ENCODE peak calls at places on chromosomes 16 and 17, in four cellular contexts. J, E, S and W are unnamed samples.

GRCh38 chr16:89721644-89722391 is 481 bp downstream of the ZNF276 start:
- DNase-seq in E (peak), J (peak), S (peak), W (peak)

GRCh38 chr16:3020247-3020603 is at the start of gene TNFRSF12A:
- DNase-seq in S (peak), J (peak), E (peak), W (peak)

GRCh38 chr17:17751489-17751995 is 70.3 kb downstream of the RAI1 start:
- DNase-seq in J (no peak), E (no peak), S (no peak), W (no peak)

GRCh38 chr17:64741038-64741641 is 79.0 kb upstream of the SMURF2 start:
- DNase-seq in E (no peak), J (peak), S (peak), W (no peak)

GRCh38 chr17:56528636-56529170 is 64.8 kb upstream of the NOG start:
- DNase-seq in S (no peak), J (peak), E (no peak), W (no peak)

GRCh38 chr16:85746431-85747227 is 4.3 kb downstream of the C16orf74 start:
- DNase-seq in E (no peak), S (peak), J (peak), W (peak)

GRCh38 chr17:38898812-38899348 is 26.5 kb upstream of the LASP1NB start:
- DNase-seq in E (no peak), J (no peak), S (no peak), W (no peak)

GRCh38 chr17:39632153-39632941 is 4.6 kb upstream of the STARD3 start:
- DNase-seq in E (no peak), J (no peak), S (no peak), W (no peak)

GRCh38 chr17:7548585-7549400 is at the start of gene TNFSF12:
- DNase-seq in J (peak), S (peak), E (no peak), W (peak)

GRCh38 chr17:46026045-46026814 is 27.2 kb downstream of the STH start:
- DNase-seq in J (no peak), E (no peak), S (no peak), W (no peak)
- TF ChIP-seq CTCF in J (no peak), E (no peak), S (no peak), W (no peak)

DNA sequence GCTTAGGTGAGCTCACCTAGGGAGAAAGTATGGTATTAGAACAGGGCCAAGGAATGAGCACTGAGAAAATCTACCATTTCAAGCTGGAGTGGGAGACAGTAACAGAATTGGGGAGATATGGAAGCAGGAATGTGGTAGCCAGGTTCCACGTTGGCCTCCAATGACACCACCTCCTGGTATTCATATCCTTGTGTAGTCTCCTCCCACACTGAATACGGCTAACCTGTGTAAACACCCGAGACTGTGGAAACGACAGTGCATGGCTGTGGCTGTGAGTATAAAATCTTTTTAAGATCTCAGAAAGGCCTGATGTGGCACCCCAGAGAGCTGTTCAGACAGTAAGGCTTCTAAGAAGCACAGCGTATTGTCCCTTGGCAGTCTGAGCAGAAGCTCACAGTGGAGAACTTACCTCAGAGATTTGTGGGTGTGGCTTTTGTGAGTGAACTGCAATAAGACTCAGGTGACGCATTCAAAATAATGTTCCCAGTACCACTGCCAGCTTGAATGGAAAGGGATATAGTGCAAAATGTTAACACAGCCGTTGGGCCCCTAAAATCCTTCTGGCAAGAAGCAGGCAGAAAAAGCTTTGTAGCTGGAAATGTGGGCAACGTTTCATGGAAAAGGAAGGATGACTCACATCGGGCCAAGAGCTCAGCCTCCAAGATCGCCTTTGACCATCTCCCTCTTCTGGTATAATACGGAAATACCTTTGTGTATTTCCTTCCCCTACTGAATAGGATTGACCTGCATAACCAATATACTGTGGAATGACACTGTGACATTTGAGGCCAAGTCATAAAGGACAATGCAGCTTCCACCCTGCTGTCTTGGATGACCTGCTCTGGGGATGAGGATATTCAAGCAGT is 14.4 kb downstream of the SDR42E1 start:
- DNase-seq in S (peak), J (peak), E (peak), W (peak)
- TF ChIP-seq CTCF in S (peak), J (peak), E (peak), W (peak)

DNA sequence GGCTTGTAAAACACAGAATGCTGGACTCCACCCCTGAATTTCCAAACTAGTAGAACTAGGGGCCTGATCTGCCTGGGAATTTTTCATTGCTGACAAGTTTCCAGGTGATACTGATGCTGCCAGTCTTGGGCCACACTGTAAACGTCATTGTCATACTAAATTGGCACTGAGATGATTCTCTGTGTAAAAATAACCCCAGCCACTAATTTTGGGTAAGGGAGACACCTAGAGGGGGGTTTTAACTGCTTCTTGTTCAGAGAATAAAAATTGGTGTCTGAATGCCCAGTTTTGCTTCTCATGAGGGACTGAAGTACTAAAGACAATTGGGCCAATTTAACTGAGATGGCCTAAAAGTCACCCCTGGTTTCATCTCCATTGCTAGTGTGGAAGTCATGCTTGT is 5.0 kb upstream of the CDH13 start:
- DNase-seq in S (no peak), J (no peak), E (no peak), W (peak)
- TF ChIP-seq CTCF in S (peak), J (no peak), E (peak), W (no peak)

GRCh38 chr17:73586921-73587680 is 57.1 kb downstream of the SDK2 start:
- DNase-seq in J (peak), S (no peak), E (no peak), W (peak)

GRCh38 chr17:73585583-73585982 is 58.7 kb downstream of the SDK2 start:
- DNase-seq in J (no peak), S (no peak), E (no peak), W (no peak)

GRCh38 chr17:73589096-73589980 is 54.9 kb downstream of the SDK2 start:
- DNase-seq in J (peak), E (no peak), S (no peak), W (no peak)

GRCh38 chr17:73586153-73586906 is 57.9 kb downstream of the SDK2 start:
- DNase-seq in S (no peak), J (no peak), E (no peak), W (no peak)

GRCh38 chr17:73588291-73589095 is 55.8 kb downstream of the SDK2 start:
- DNase-seq in J (peak), E (no peak), S (no peak), W (no peak)
- TF ChIP-seq CTCF in J (no peak), E (no peak), S (no peak), W (no peak)

DNA sequence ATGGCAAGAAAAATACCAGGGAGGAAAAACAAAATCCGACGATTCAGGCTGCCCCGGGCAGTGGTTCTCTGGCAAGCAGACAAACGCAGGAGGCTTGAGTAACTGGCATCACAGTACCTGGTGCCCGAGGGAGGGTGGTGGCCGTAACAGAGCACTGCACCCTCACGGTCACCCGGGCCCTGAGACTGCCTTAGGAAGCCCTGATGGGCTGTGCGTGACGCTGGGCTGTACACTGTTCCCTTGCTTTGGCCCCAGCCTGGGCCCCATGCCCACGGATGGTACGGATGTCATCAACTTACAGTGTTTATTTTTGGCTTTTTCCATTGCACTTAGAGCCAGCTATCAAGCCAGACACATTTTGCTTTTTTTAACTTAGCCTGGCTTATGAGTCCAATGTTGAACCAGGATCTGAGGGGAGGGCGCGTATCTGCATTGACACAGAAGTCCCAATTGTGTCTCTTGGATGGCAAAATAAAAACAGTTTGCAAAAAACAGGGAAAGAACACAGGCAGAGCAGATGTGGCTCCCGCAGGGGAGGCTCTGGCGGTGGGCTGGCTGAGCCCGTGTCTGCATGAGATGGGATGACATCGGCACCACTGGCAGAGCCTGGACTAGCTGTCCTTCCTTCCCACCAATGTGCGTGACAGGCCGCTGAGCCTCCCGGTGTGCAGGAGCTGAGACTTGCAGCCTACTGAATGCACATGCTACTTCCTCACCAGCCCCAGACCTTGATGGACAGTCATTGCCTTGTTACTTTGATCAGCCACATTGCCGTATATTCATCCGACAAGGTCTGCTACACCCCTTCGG is 287.7 kb downstream of the FOXL1 start:
- DNase-seq in S (peak), E (no peak), J (no peak), W (peak)
- TF ChIP-seq CTCF in S (no peak), E (no peak), J (no peak), W (no peak)

DNA sequence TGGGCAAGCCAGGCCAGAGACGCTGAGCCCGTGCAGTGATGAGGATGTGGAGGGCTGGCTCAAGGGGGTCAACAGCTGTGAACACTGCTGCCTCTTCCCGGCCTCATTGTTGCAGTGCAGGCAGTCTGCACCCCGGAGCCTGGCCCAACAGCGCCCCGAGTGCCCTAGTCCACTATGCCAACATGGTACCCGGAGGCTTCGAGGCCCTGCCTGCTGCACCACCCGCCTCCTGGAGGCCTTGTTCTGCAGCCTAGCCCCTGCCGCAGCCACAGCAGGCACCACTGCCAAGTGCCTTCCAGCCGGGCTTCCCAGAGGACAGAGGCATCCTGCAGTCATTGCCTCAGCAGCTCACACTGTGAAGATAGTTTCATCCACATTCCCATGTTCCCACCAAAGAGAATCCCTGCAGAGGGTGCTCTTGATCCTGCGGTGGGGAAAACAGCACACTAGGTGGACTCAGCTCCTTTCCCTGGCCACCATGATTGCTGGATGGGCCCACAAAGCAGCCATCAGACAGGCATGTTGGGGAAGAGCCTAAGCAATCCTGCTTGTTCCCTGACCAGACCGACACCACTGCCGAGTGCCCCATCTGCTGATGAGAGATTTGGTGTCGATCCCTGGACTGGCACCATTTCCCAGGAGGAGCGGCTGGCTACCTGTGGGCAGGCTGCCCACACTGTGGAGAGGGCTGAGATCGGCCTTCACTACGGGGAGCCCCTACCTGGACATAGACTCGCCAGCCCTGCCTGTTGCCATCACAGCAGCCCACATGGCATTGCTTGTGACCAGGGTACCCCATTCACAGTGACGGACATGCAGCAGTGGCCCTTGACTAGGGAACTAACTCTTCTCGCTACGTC is 44.9 kb downstream of the USP22 start:
- DNase-seq in S (no peak), E (no peak), J (no peak), W (peak)
- TF ChIP-seq CTCF in S (no peak), E (no peak), J (no peak), W (no peak)